ENCODE peak calls at places on chromosome 21, in nine cellular contexts. X is naive thymus-derived CD4-positive, alpha-beta T cell; P is tibial artery; M is activated B cell treated with CpG ODN at 0.5 μM for 24 hours; J is activated T-helper 1 cell treated with anti-CD3 and anti-CD28 coated beads, Interleukin-2, amount 50 U/mL, for 16 hours; I is posterior cingulate gyrus; O is aorta; B is activated naive CD4-positive, alpha-beta T cell treated with Interleukin-2 at 50 U/mL for 16 hours; Z is sigmoid colon. Y is an unnamed sample.

GRCh38 chr21:17454315-17455027 is 58.4 kb upstream of the CXADR start:
- DNase-seq in Z (no peak), P (no peak), I (peak), O (no peak), M (no peak), X (no peak), J (no peak), B (peak), Y (no peak)

GRCh38 chr21:46194374-46195334 is 10.4 kb upstream of the SPATC1L start:
- DNase-seq in J (no peak), Z (peak), P (no peak), I (no peak), M (no peak), X (no peak), O (peak), B (no peak), Y (no peak)

GRCh38 chr21:46052703-46053651 is 44.9 kb upstream of the COL6A2 start:
- DNase-seq in O (no peak), P (no peak), Z (peak), B (peak), J (no peak), I (no peak), X (no peak), M (no peak), Y (peak)

GRCh38 chr21:38402291-38402690 is 96.0 kb downstream of the ERG start:
- DNase-seq in J (no peak), M (no peak), O (no peak), B (no peak), P (no peak), Z (no peak), I (no peak), X (no peak), Y (no peak)

GRCh38 chr21:16113052-16113715 is 383.4 kb downstream of the USP25 start:
- DNase-seq in M (no peak), I (no peak), O (no peak), Z (no peak), X (no peak), J (no peak), P (no peak), B (no peak), Y (no peak)

GRCh38 chr21:17514124-17514481 is 1.3 kb downstream of the CXADR start:
- DNase-seq in B (no peak), O (no peak), Z (no peak), M (no peak), J (no peak), X (no peak), I (no peak), P (no peak), Y (no peak)

GRCh38 chr21:15121655-15122120 is 56.9 kb upstream of the NRIP1 start:
- DNase-seq in P (no peak), J (no peak), M (no peak), I (peak), Z (no peak), O (no peak), B (no peak), X (no peak), Y (no peak)

GRCh38 chr21:43637530-43637929 is 21.8 kb downstream of the HSF2BP start:
- DNase-seq in X (no peak), J (no peak), Z (no peak), I (no peak), O (no peak), M (no peak), B (no peak), P (no peak), Y (no peak)

GRCh38 chr21:32576011-32576410 is 9.3 kb downstream of the TCP10L start:
- DNase-seq in O (no peak), Z (no peak), M (no peak), B (no peak), J (no peak), P (no peak), I (no peak), X (no peak), Y (no peak)

GRCh38 chr21:32475162-32475812 is 62.8 kb downstream of the EVA1C start:
- DNase-seq in J (no peak), P (no peak), B (no peak), Z (no peak), X (no peak), M (no peak), I (no peak), O (no peak), Y (no peak)

GRCh38 chr21:41715649-41716321 is 51.1 kb downstream of the RIPK4 start:
- DNase-seq in X (no peak), O (peak), B (no peak), I (no peak), J (no peak), Z (no peak), P (no peak), M (no peak), Y (no peak)

GRCh38 chr21:45494851-45495680 is 47.2 kb downstream of the SLC19A1 start:
- DNase-seq in Z (peak), J (no peak), B (no peak), O (peak), X (no peak), M (no peak), P (no peak), I (no peak), Y (no peak)

GRCh38 chr21:42393443-42393950 is 2.4 kb downstream of the TMPRSS3 start:
- DNase-seq in Z (no peak), O (peak), X (no peak), P (no peak), B (no peak), M (no peak), I (no peak), J (no peak), Y (no peak)

GRCh38 chr21:34065015-34065414 is 8.4 kb upstream of the MRPS6 start:
- DNase-seq in M (no peak), P (no peak), J (no peak), O (no peak), I (no peak), B (no peak), Z (no peak), X (no peak), Y (no peak)

GRCh38 chr21:36288651-36289243 is 31.2 kb upstream of the MORC3 start:
- DNase-seq in I (no peak), Z (no peak), O (no peak), B (no peak), M (no peak), X (no peak), J (no peak), P (no peak), Y (no peak)

GRCh38 chr21:46650476-46651098 is 15.1 kb downstream of the PRMT2 start:
- DNase-seq in O (no peak), J (no peak), B (no peak), I (no peak), P (no peak), Z (no peak), M (no peak), X (no peak), Y (no peak)

GRCh38 chr21:36706482-36706852 is 7.6 kb downstream of the SIM2 start:
- DNase-seq in I (no peak), O (peak), P (no peak), J (no peak), B (no peak), X (no peak), M (no peak), Z (no peak), Y (no peak)

GRCh38 chr21:45405271-45405818 is 380 bp downstream of the COL18A1 start:
- DNase-seq in B (no peak), J (no peak), P (no peak), I (no peak), Z (peak), O (peak), M (peak), X (no peak), Y (no peak)

GRCh38 chr21:32240708-32241433 is 38.0 kb downstream of the MIS18A start:
- DNase-seq in J (no peak), O (no peak), Z (no peak), M (no peak), I (no peak), X (no peak), B (no peak), P (no peak), Y (no peak)

GRCh38 chr21:39730418-39731107 is 14.4 kb upstream of the IGSF5 start:
- DNase-seq in Z (no peak), I (no peak), J (no peak), M (no peak), B (no peak), X (no peak), O (no peak), P (no peak), Y (no peak)

GRCh38 chr21:43304206-43304605 is 122.7 kb downstream of the SIK1 start:
- DNase-seq in I (peak), Z (peak), O (peak), X (no peak), B (no peak), M (no peak), J (no peak), P (no peak), Y (no peak)

GRCh38 chr21:33299181-33299752 is 25.5 kb upstream of the IFNAR1 start:
- DNase-seq in M (peak), Z (no peak), P (no peak), B (peak), X (no peak), I (no peak), O (no peak), J (no peak), Y (no peak)

GRCh38 chr21:28445081-28445830 is 547.4 kb downstream of the LTN1 start:
- DNase-seq in J (no peak), O (no peak), M (no peak), Z (no peak), I (no peak), P (no peak), B (no peak), X (no peak), Y (no peak)

GRCh38 chr21:31185663-31186062 is 147.4 kb upstream of the KRTAP19-8 start:
- DNase-seq in O (no peak), Z (no peak), J (no peak), B (no peak), I (no peak), P (no peak), X (no peak), M (no peak), Y (no peak)

GRCh38 chr21:44370771-44371410 is 17.5 kb downstream of the TRPM2 start:
- DNase-seq in M (no peak), P (no peak), I (no peak), X (no peak), Z (peak), O (peak), B (no peak), J (no peak), Y (peak)

GRCh38 chr21:46190491-46191131 is 6.4 kb upstream of the SPATC1L start:
- DNase-seq in I (no peak), P (no peak), Z (peak), M (no peak), B (no peak), O (peak), X (no peak), J (no peak), Y (peak)

GRCh38 chr21:37071561-37072238 is 1.2 kb downstream of the PIGP start:
- DNase-seq in B (peak), O (peak), Z (peak), I (peak), M (no peak), P (peak), X (no peak), J (no peak), Y (peak)

GRCh38 chr21:37532868-37533780 is 166.6 kb downstream of the DYRK1A start:
- DNase-seq in B (peak), O (peak), M (peak), J (no peak), I (no peak), P (no peak), X (no peak), Z (no peak), Y (no peak)

GRCh38 chr21:41048141-41048540 is 119.8 kb upstream of the BACE2 start:
- DNase-seq in P (no peak), X (no peak), Z (no peak), J (no peak), O (no peak), M (no peak), I (no peak), B (no peak), Y (no peak)

GRCh38 chr21:16046625-16047340 is 317.0 kb downstream of the USP25 start:
- DNase-seq in J (no peak), X (no peak), I (no peak), B (no peak), M (no peak), Z (no peak), P (no peak), O (no peak), Y (no peak)

GRCh38 chr21:16517380-16517779 is 787.6 kb downstream of the USP25 start:
- DNase-seq in I (no peak), M (no peak), O (no peak), X (no peak), B (no peak), Z (no peak), P (no peak), J (no peak), Y (no peak)

GRCh38 chr21:16554522-16554921 is 824.7 kb downstream of the USP25 start:
- DNase-seq in I (no peak), B (no peak), Z (no peak), X (no peak), P (no peak), O (no peak), J (no peak), M (no peak), Y (no peak)

GRCh38 chr21:14056771-14057191 is 154.0 kb downstream of the LIPI start:
- DNase-seq in J (no peak), Z (peak), M (no peak), X (no peak), B (no peak), P (no peak), I (no peak), O (peak), Y (no peak)

GRCh38 chr21:36700961-36701911 is 2.3 kb downstream of the SIM2 start:
- DNase-seq in M (no peak), P (no peak), O (no peak), X (no peak), B (no peak), J (no peak), Z (no peak), I (no peak), Y (peak)

GRCh38 chr21:44970766-44971671 is 31.2 kb downstream of the SLX9 start:
- DNase-seq in Z (peak), J (no peak), X (no peak), B (no peak), P (no peak), M (no peak), I (no peak), O (no peak), Y (no peak)